ENCODE peak calls at places on chromosome 17, in six cellular contexts. B is HepG2, H is GM12878, Z is H1, A is K562, V is GM12891. U is an unnamed sample.
A peak's percentile ranks its signal among the peaks of the same experiment; 100 is the strongest.

GRCh38 chr17:8121531-8122390 is 2.1 kb downstream of the HES7 start:
- DNase-seq in B (no peak), H (no peak), Z (peak; percentile 90), A (peak; percentile 59), V (no peak), U (no peak)

GRCh38 chr17:602436-602835 is 112.2 kb downstream of the VPS53 start:
- DNase-seq in B (no peak), H (no peak), Z (no peak), A (no peak), V (no peak), U (no peak)

GRCh38 chr17:39755550-39756375 is 18.0 kb downstream of the GRB7 start:
- DNase-seq in B (peak; percentile 23), H (peak; percentile 84), Z (no peak), A (no peak), V (no peak), U (no peak)

GRCh38 chr17:57201481-57201880 is 54.8 kb upstream of the MSI2 start:
- DNase-seq in B (no peak), H (no peak), Z (no peak), A (no peak), V (no peak), U (no peak)

GRCh38 chr17:37292429-37293139 is 83.2 kb upstream of the C17orf78 start:
- DNase-seq in B (no peak), H (no peak), Z (no peak), A (no peak), V (no peak), U (no peak)

GRCh38 chr17:62818491-62818890 is 10.4 kb upstream of the MARCHF10 start:
- DNase-seq in B (no peak), H (no peak), Z (no peak), A (no peak), V (no peak), U (no peak)

GRCh38 chr17:8922451-8922850 is 43.1 kb downstream of the PIK3R5 start:
- DNase-seq in B (no peak), H (no peak), Z (no peak), A (no peak), V (no peak), U (no peak)

GRCh38 chr17:17151962-17152361 is 54.2 kb downstream of the PLD6 start:
- DNase-seq in B (no peak), H (no peak), Z (no peak), A (no peak), V (no peak), U (no peak)

GRCh38 chr17:63285566-63285965 is 160.5 kb downstream of the CYB561 start:
- DNase-seq in B (no peak), H (no peak), Z (no peak), A (no peak), V (no peak), U (no peak)

GRCh38 chr17:73096866-73097265 is 4.4 kb upstream of the SLC39A11 start:
- DNase-seq in B (no peak), H (no peak), Z (no peak), A (no peak), V (no peak), U (no peak)

GRCh38 chr17:51454456-51454978 is 194.2 kb downstream of the UTP18 start:
- DNase-seq in B (no peak), H (no peak), Z (no peak), A (no peak), V (no peak), U (no peak)

GRCh38 chr17:81518113-81518784 is 5.7 kb upstream of the ACTG1 start:
- DNase-seq in B (no peak), H (no peak), Z (peak; percentile 58), A (no peak), V (no peak), U (no peak)

GRCh38 chr17:79438936-79439335 is 171.9 kb downstream of the RBFOX3 start:
- DNase-seq in B (no peak), H (no peak), Z (no peak), A (no peak), V (no peak), U (no peak)

GRCh38 chr17:61904094-61904710 is 23.6 kb downstream of the INTS2 start:
- DNase-seq in B (no peak), H (peak; percentile 25), Z (no peak), A (no peak), V (peak; percentile 16), U (peak; percentile 31)

GRCh38 chr17:30095507-30096244 is 20.9 kb upstream of the NSRP1 start:
- DNase-seq in B (peak; percentile 64), H (peak; percentile 36), Z (no peak), A (peak; percentile 25), V (no peak), U (no peak)

GRCh38 chr17:68491864-68492263 is 20.4 kb upstream of the PRKAR1A start:
- DNase-seq in B (no peak), H (no peak), Z (no peak), A (no peak), V (no peak), U (no peak)

GRCh38 chr17:81397314-81398169 is 2.3 kb downstream of the BAHCC1 start:
- DNase-seq in B (peak; percentile 93), H (no peak), Z (peak; percentile 84), A (no peak), V (no peak), U (no peak)

GRCh38 chr17:80695979-80696378 is 151.3 kb downstream of the RPTOR start:
- DNase-seq in B (no peak), H (no peak), Z (no peak), A (no peak), V (no peak), U (no peak)

GRCh38 chr17:12041316-12041715 is 20.6 kb downstream of the MAP2K4 start:
- DNase-seq in B (no peak), H (no peak), Z (no peak), A (no peak), V (no peak), U (no peak)

GRCh38 chr17:18262111-18262510 is 1.6 kb downstream of the MIEF2 start:
- DNase-seq in B (no peak), H (no peak), Z (no peak), A (no peak), V (no peak), U (no peak)

DNA sequence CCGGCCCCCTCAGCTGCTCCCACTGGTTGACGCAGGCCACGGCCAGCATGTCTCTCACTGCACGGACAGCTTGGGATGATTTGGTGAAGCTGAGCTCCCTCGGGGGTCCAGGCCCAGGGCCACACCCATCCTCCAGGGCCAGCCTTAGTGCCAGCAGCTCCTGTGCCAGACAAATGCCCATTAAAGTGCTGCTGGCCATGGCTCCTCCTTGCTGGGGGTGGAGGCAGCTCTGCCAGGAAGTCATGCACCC is 2.5 kb downstream of the TRIM47 start:
- DNase-seq in B (no peak), H (no peak), Z (no peak), A (no peak), V (no peak), U (no peak)
- TF ChIP-seq POLR2A in B (no peak), H (no peak), Z (no peak), A (no peak), V (no peak), U (no peak)

GRCh38 chr17:48579738-48580543 is 1.8 kb upstream of the HOXB4 start:
- DNase-seq in B (no peak), H (no peak), Z (no peak), A (no peak), V (no peak), U (no peak)

GRCh38 chr17:48577330-48577945 is 712 bp downstream of the HOXB4 start:
- DNase-seq in B (no peak), H (no peak), Z (no peak), A (no peak), V (no peak), U (no peak)

GRCh38 chr17:48576479-48577309 is 1.5 kb downstream of the HOXB4 start:
- DNase-seq in B (no peak), H (no peak), Z (no peak), A (peak; percentile 73), V (no peak), U (no peak)

GRCh38 chr17:48578616-48579560 is 738 bp upstream of the HOXB4 start:
- DNase-seq in B (no peak), H (no peak), Z (no peak), A (peak; percentile 57), V (no peak), U (peak; percentile 55)

DNA sequence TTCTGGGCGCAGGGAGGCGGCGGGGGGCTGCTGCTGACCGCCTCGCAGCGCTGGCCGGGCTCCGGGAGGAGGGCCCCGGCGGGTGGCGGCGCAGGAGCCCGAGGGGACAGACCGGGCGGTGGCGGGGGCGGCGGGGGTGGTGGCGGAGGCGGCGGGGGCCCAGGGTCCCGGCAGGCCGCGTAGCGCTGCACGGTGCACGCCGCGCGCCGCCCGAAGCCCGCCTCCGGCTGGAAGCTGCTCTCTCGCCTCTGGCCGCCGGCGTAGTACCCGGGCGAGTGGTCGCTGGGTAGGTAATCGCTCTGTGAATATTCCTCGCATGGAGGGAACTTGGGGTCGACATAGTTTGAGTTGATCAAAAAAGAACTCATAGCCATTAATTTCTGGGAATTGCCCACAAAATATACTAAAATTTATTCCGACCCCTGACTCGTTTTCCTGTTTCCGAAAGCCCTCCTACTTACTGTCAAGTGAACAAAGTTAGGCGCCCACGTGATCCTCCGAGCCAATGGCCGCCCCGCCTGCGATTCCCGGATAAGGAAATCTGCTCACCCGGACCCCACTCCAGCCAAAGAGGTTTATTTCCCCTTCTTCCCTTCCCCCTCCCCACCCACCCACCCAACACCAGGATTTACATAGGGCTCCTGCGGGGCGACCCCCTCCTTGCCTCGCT is at the start of gene HOXB4:
- DNase-seq in B (no peak), H (peak; percentile 43), Z (no peak), A (peak; percentile 87), V (peak; percentile 71), U (peak; percentile 76)
- TF ChIP-seq POLR2AphosphoS5 in B (no peak), H (no peak), Z (no peak), A (peak; percentile 20), V (no peak), U (no peak)

DNA sequence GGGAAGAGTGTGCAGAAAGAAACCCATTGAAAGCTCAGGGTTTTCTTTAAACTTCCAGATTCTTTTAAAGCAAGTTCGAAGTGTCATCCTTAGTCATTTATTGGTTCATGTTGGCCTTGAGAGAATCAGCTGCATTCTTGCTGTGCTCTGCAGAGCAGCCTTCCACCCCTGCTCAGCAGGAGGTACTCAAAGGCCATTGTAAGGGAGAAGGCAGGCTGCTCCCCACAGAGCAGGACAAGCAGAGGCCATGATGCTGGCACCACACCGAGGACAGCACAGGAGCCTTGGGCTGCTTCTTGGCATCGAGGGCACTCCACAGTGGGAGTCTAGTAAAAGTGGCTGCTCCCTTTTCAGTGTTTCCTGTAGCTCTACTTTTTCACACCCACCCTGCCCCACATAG is 29.6 kb downstream of the NMT1 start:
- DNase-seq in B (no peak), H (no peak), Z (no peak), A (no peak), V (no peak), U (no peak)
- TF ChIP-seq TAF1 in B (no peak), H (no peak), Z (no peak), A (no peak), V (no peak), U (no peak)

DNA sequence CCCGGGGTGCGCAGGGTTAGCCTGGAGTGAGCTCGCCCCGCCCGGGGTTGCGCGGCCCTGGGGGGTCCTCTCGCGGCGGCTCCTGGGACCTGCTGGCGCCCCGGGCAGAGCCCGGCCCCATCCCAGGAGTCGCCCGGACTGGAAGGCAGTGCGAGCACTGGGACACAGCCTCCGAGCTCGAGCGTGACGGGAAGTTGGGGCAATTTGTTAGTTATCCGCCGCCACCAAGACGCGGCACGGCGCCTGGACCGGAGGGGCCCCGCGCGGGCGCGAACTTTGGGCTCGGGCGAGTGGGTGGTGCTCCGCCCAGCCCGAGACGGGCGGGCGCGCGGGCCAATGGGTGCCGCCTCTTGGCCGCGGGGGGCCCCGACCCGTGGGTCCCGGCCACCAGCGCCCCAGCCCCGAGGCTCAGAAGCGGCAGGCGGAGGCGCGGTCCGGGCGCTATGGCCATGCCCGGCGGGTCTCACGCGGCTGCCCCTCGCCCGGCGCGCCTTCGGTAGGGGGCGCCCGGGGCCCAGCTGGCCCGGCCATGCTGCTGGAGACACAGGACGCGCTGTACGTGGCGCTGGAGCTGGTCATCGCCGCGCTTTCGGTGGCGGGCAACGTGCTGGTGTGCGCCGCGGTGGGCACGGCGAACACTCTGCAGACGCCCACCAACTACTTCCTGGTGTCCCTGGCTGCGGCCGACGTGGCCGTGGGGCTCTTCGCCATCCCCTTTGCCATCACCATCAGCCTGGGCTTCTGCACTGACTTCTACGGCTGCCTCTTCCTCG is at the start of gene ADORA2B:
- DNase-seq in B (peak; percentile 60), H (no peak), Z (peak; percentile 86), A (peak; percentile 94), V (peak; percentile 81), U (peak; percentile 62)
- TF ChIP-seq POLR2A in B (peak; percentile 75), H (no peak), Z (no peak), A (peak; percentile 54), V (no peak), U (no peak)